ENCODE peak calls at places on chromosomes 5 and 9, in eight cellular contexts. F is suprapubic skin, U is right lobe of liver, A is A549, Z is ovary, K is HCT116, P is uterus, L is endothelial cell of umbilical vein. Q is an unnamed sample. For H3K4me1, the result is how much of the 10 kb centered on the place peaks cover.

GRCh38 chr5:176542596-176543427 is 5.6 kb upstream of the RNF44 start:
- DNase-seq in K (no peak), A (peak), L (no peak), F (no peak), P (no peak), U (no peak), Z (peak), Q (no peak)

GRCh38 chr5:65961644-65962043 is 35.3 kb downstream of the ERBIN start:
- DNase-seq in A (no peak), F (no peak), L (peak), Z (no peak), U (no peak), P (no peak), K (no peak), Q (no peak)

GRCh38 chr9:94852373-94852772 is 125.9 kb downstream of the AOPEP start:
- DNase-seq in Z (no peak), L (no peak), A (no peak), F (no peak), U (no peak), P (no peak), K (no peak), Q (no peak)

GRCh38 chr9:580652-581342 is 260.7 kb upstream of the DMRT1 start:
- DNase-seq in P (no peak), F (no peak), Z (no peak), L (no peak), A (no peak), K (no peak), U (no peak), Q (no peak)

GRCh38 chr5:113140837-113141661 is 164.5 kb downstream of the DCP2 start:
- DNase-seq in A (no peak), K (no peak), U (no peak), P (peak), Z (no peak), F (no peak), L (no peak), Q (no peak)

GRCh38 chr9:29118555-29118954 is 1545.3 kb upstream of the C9orf72 start:
- DNase-seq in Z (no peak), A (no peak), L (no peak), K (no peak), F (no peak), U (no peak), P (peak), Q (no peak)

GRCh38 chr9:3285365-3286161 is 240.2 kb downstream of the RFX3 start:
- DNase-seq in U (no peak), P (no peak), L (peak), A (no peak), F (no peak), Z (no peak), K (no peak), Q (no peak)

GRCh38 chr9:7794196-7794595 is 5.4 kb downstream of the DMAC1 start:
- DNase-seq in A (no peak), F (no peak), K (no peak), P (no peak), L (no peak), U (no peak), Z (no peak), Q (no peak)

GRCh38 chr9:33817327-33818166 is 587 bp downstream of the UBE2R2 start:
- DNase-seq in L (peak), U (no peak), P (peak), Z (peak), F (peak), K (no peak), A (peak), Q (peak)

GRCh38 chr5:7904170-7904569 is 35.2 kb downstream of the MTRR start:
- DNase-seq in F (no peak), Z (no peak), P (no peak), A (peak), U (no peak), K (no peak), L (peak), Q (no peak)

GRCh38 chr9:5893134-5893505 is 2.4 kb downstream of the MLANA start:
- DNase-seq in U (no peak), F (no peak), L (no peak), K (no peak), A (no peak), P (no peak), Z (no peak), Q (no peak)

GRCh38 chr9:136058152-136058483 is 37.0 kb downstream of the NACC2 start:
- DNase-seq in P (no peak), Z (no peak), K (no peak), U (no peak), A (no peak), F (no peak), L (no peak), Q (peak)

GRCh38 chr9:105994970-105995369 is 300.6 kb downstream of the TMEM38B start:
- DNase-seq in P (no peak), F (no peak), U (no peak), Z (no peak), A (peak), L (no peak), K (no peak), Q (no peak)

GRCh38 chr5:175501759-175502158 is 23.4 kb downstream of the SFXN1 start:
- DNase-seq in F (no peak), K (no peak), Z (no peak), A (no peak), L (no peak), P (no peak), U (no peak), Q (no peak)

GRCh38 chr5:179885491-179886090 is 22.1 kb downstream of the TBC1D9B start:
- DNase-seq in P (no peak), K (no peak), A (no peak), Z (no peak), L (no peak), U (peak), F (no peak), Q (no peak)

GRCh38 chr5:139635606-139636206 is 12.4 kb upstream of the CXXC5 start:
- DNase-seq in Z (peak), F (peak), A (peak), K (no peak), U (peak), L (peak), P (peak), Q (peak)

GRCh38 chr5:146307796-146308195 is 30.8 kb upstream of the POU4F3 start:
- DNase-seq in F (no peak), L (no peak), U (no peak), Z (no peak), A (no peak), P (no peak), K (no peak), Q (no peak)
- H3K4me1 ChIP-seq in F (under half), L (under half), U (under half), Z (under half), A (under half), P (under half), K (under half), Q (under half)

DNA sequence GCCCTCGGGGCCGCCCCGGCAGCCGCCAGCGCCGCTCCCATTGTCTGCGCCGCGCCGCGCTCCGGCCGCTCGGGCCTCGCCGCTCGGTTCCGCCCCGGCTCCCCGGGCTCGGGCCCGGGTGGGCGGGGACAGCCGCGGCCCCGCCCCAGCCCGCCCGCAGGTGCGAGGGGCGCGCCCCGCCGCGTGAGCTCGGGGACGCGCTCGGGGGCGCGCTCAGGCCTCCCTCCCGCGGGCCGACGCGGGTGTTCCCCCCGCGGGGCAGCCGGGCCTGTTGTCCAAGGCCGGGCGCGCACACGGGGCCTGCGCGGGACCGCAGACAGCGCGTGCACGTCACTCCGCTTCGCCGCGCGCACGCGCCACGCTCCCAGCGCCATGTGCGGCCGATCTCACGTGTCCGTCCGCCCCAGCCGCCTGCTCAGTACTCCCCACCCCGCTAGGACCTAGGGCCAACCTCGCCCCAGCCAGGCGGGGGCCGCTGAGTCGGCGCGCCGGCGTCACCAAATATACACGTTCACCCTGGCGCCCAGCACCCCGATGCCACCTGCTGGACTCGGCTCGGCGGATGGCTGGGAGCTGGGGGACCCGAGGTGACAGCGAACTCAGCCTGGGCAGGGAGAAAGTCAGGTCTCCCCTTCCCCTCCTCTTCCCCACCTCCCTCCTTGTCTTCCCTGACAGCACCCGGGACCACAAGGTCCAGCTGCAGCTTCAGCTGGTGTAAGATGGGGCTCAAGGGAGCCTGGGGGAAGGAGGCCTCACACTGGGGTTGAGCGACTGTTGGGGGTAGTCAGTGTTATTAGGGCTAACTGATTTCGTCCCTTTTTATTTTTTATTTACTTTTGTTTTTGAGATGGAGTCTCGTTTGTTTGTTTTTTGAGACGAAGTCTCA is 14.3 kb downstream of the GBGT1 start:
- DNase-seq in U (peak), A (peak), K (peak), L (peak), Z (peak), P (peak), F (peak), Q (peak)
- TF ChIP-seq POLR2A in U (peak), A (peak), K (peak), L (peak), Z (peak), P (peak), F (no peak), Q (no peak)

DNA sequence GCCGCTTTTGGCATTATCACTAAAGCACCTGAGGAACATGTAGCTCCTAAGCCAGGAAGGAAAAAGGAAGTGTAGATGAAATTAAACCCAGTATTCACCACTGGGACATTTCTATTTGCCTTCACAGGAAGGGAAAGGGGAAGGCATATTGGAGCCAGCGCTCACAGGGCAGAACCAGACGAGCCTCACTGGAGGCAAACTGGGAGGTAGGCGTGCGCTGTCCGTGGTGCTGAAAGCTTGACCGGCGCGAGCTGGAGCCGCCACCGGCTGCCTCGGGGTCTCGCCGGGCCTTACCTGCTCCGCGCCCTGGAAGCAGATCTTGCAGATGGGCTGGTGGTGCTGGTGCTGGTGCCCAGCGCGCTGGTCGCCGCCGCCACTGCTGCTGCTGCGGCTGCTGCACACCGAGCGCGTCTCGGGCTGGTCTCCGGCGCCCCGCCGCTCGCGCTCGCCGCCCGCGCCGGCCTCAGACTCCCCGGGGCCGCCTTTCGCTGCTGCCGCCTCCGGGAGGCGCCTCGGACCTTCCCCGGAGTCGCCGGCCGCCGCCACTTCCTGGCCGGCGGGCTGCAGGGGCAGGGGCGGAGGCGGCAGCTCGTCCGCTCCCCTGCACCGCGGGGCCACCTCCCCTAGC is 732 bp downstream of the MARCHF11 start:
- DNase-seq in Z (peak), L (peak), U (peak), A (no peak), K (no peak), P (no peak), F (no peak), Q (peak)
- TF ChIP-seq CTCF in Z (no peak), L (no peak), U (no peak), A (no peak), K (no peak), P (no peak), F (no peak), Q (no peak)

DNA sequence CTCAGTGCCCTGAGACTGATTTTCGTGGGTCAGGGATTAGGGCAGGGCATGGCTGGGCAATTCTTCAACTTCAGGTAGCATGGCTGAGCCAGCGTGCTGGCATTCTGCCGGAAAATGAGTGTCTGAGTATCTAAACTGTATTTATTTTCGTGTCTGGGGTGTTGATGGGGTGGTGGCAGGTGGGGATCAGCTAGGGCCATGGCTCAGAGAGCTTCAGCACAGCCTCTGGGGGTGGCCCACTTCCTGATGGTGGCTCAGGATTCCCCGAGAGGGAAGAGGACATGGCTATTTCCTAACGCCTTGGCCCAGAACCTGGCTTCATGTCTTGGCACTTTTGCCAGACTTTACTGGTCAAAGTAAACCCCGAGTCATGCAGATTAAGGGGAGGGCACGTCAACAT is 260.5 kb downstream of the GADD45G start:
- DNase-seq in U (no peak), K (no peak), A (no peak), F (no peak), Z (no peak), P (no peak), L (no peak), Q (peak)
- H3K4me1 ChIP-seq in U (under half), K (under half), A (under half), F (under half), Z (under half), P (under half), L (under half), Q (under half)

DNA sequence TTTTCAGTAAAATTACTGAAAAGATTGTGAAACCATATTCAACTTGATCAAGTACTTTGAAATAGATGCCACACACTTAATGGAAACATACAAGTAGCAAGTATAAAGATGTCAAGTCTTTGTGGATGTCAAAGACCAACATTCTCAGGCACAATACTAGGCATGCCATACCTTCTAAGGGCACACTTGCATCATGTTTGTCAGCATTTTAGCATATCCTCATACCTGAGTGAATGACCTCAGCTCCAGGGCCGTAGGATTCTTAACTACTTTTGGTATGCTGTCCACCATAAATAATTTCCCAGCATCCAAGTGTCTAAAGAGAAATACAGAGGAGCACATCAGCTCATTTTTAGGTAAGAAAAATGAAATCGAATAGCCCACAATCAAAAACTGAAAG is 86.4 kb downstream of the FREM1 start:
- DNase-seq in K (no peak), A (no peak), F (no peak), U (no peak), L (no peak), Z (no peak), P (no peak), Q (no peak)
- TF ChIP-seq POLR2A in K (no peak), A (no peak), F (no peak), U (no peak), L (no peak), Z (no peak), P (no peak), Q (no peak)

GRCh38 chr9:130501645-130502044 is 56.9 kb downstream of the ASS1 start:
- DNase-seq in Z (no peak), A (peak), U (no peak), P (no peak), L (no peak), F (no peak), K (no peak), Q (no peak)

GRCh38 chr9:130498298-130498917 is 53.6 kb downstream of the ASS1 start:
- DNase-seq in L (no peak), F (no peak), U (peak), K (no peak), Z (no peak), A (no peak), P (no peak), Q (no peak)

GRCh38 chr9:130499804-130500263 is 55.1 kb downstream of the ASS1 start:
- DNase-seq in U (peak), A (peak), Z (no peak), K (peak), F (no peak), L (no peak), P (no peak), Q (peak)

GRCh38 chr9:130498918-130499698 is 54.3 kb downstream of the ASS1 start:
- DNase-seq in F (no peak), P (no peak), Z (no peak), K (no peak), U (peak), L (no peak), A (no peak), Q (no peak)

GRCh38 chr9:130500340-130500771 is 55.6 kb downstream of the ASS1 start:
- DNase-seq in P (no peak), F (no peak), L (no peak), U (no peak), A (no peak), Z (no peak), K (no peak), Q (no peak)
- TF ChIP-seq CTCF in P (no peak), F (no peak), L (no peak), U (no peak), A (no peak), Z (no peak), K (no peak), Q (no peak)

GRCh38 chr5:142309747-142310318 is 15.0 kb downstream of the SPRY4 start:
- DNase-seq in U (no peak), Z (no peak), P (no peak), L (no peak), K (no peak), A (no peak), F (no peak), Q (no peak)
- H3K4me1 ChIP-seq in U (under half), Z (under half), P (under half), L (under half), K (under half), A (under half), F (under half), Q (under half)

Q was measured in Peyer's patch.